ENCODE peak calls at places on chromosomes 12 and 14, in eight cellular contexts. C is ovary, W is neural progenitor cell, N is endodermal cell, P is lung, M is breast epithelium, V is gastrocnemius medialis, D is stomach. E is an unnamed sample. For H3K4me1, the result is how much of the 10 kb centered on the place peaks cover.

GRCh38 chr12:65894624-65895023 is 70.3 kb downstream of the HMGA2 start:
- DNase-seq in V (no peak), P (no peak), W (no peak), M (no peak), N (no peak), C (no peak), D (no peak), E (no peak)

GRCh38 chr14:30252800-30253425 is 306.0 kb upstream of the G2E3 start:
- DNase-seq in M (no peak), V (no peak), W (no peak), N (no peak), D (no peak), P (no peak), C (no peak), E (no peak)

GRCh38 chr12:94603434-94604068 is 46.8 kb downstream of the TMCC3 start:
- DNase-seq in P (no peak), N (peak), C (no peak), D (peak), V (no peak), M (no peak), W (peak), E (no peak)

GRCh38 chr12:78407722-78408121 is 456.9 kb upstream of the SYT1 start:
- DNase-seq in W (no peak), D (no peak), V (no peak), P (no peak), M (no peak), C (no peak), N (no peak), E (no peak)

GRCh38 chr12:128644664-128645296 is 179.0 kb downstream of the SLC15A4 start:
- DNase-seq in V (no peak), D (peak), C (no peak), N (peak), W (peak), P (peak), M (no peak), E (no peak)

GRCh38 chr12:116609236-116609635 is 50.1 kb downstream of the MAP1LC3B2 start:
- DNase-seq in P (no peak), M (no peak), C (no peak), W (no peak), D (no peak), V (no peak), N (no peak), E (no peak)

GRCh38 chr12:75650989-75651695 is 139.7 kb upstream of the KRR1 start:
- DNase-seq in C (no peak), M (peak), V (no peak), N (no peak), W (no peak), D (no peak), P (no peak), E (no peak)

GRCh38 chr14:90331497-90332270 is at the start of gene NRDE2:
- DNase-seq in W (peak), C (peak), N (peak), V (peak), P (peak), M (peak), D (peak), E (peak)

GRCh38 chr14:81453166-81453766 is 53.1 kb upstream of the STON2 start:
- DNase-seq in C (peak), N (peak), P (peak), M (peak), V (peak), D (peak), W (peak), E (no peak)

GRCh38 chr14:44586910-44587309 is 79.8 kb upstream of the FSCB start:
- DNase-seq in C (no peak), M (no peak), D (no peak), W (no peak), V (no peak), P (no peak), N (no peak), E (no peak)

GRCh38 chr12:121813951-121814350 is 10.1 kb downstream of the SETD1B start:
- DNase-seq in V (no peak), P (no peak), D (no peak), C (no peak), N (no peak), M (no peak), W (no peak), E (no peak)

GRCh38 chr12:24044973-24045703 is 95.7 kb upstream of the SOX5 start:
- DNase-seq in C (no peak), N (no peak), V (no peak), W (no peak), D (no peak), M (no peak), P (no peak), E (no peak)

GRCh38 chr12:94336201-94336915 is 123.3 kb downstream of the CEP83 start:
- DNase-seq in V (no peak), W (no peak), M (no peak), P (no peak), D (no peak), N (no peak), C (no peak), E (no peak)

GRCh38 chr12:104457746-104458644 is 1.2 kb downstream of the CHST11 start:
- DNase-seq in D (peak), M (no peak), N (peak), V (no peak), C (peak), P (no peak), W (peak), E (no peak)

GRCh38 chr12:93622485-93622884 is 50.0 kb downstream of the SOCS2 start:
- DNase-seq in D (no peak), W (no peak), M (no peak), V (no peak), P (peak), N (no peak), C (no peak), E (no peak)

GRCh38 chr12:129659927-129660326 is 243.9 kb downstream of the TMEM132D start:
- DNase-seq in P (no peak), V (no peak), C (no peak), W (no peak), M (no peak), D (no peak), N (no peak), E (no peak)

GRCh38 chr12:27822076-27822712 is 42.2 kb upstream of the MANSC4 start:
- DNase-seq in D (no peak), W (no peak), C (no peak), M (no peak), V (no peak), N (peak), P (no peak), E (no peak)

GRCh38 chr14:61322011-61322798 is 826 bp downstream of the PRKCH start:
- DNase-seq in C (peak), M (peak), P (peak), D (peak), V (peak), N (peak), W (peak), E (no peak)

GRCh38 chr12:25977047-25977446 is 18.6 kb downstream of the RASSF8 start:
- DNase-seq in C (no peak), M (no peak), P (no peak), N (no peak), W (peak), V (no peak), D (no peak), E (no peak)

GRCh38 chr12:5043589-5044419 is at the start of gene KCNA5:
- DNase-seq in P (no peak), W (peak), D (no peak), C (no peak), V (no peak), N (peak), M (no peak), E (no peak)

GRCh38 chr12:18363321-18363720 is 102.0 kb downstream of the PIK3C2G start:
- DNase-seq in P (no peak), C (no peak), N (peak), V (no peak), W (peak), M (no peak), D (no peak), E (no peak)

GRCh38 chr12:87165733-87166375 is 863.3 kb downstream of the C12orf50 start:
- DNase-seq in N (no peak), D (no peak), W (no peak), C (no peak), V (no peak), M (no peak), P (no peak), E (no peak)

GRCh38 chr14:31819281-31819680 is 257.8 kb upstream of the ARHGAP5 start:
- DNase-seq in N (no peak), V (no peak), D (no peak), M (no peak), P (no peak), W (no peak), C (no peak), E (no peak)

GRCh38 chr12:116697305-116698130 is 40.4 kb downstream of the SPRING1 start:
- DNase-seq in D (peak), W (peak), N (peak), M (no peak), P (no peak), C (no peak), V (no peak), E (no peak)

GRCh38 chr12:105674871-105675699 is 344.6 kb downstream of the C12orf75 start:
- DNase-seq in C (no peak), W (no peak), N (no peak), M (no peak), V (no peak), D (no peak), P (no peak), E (no peak)

GRCh38 chr12:122067966-122068365 is 10.6 kb upstream of the MLXIP start:
- DNase-seq in P (no peak), D (peak), M (no peak), V (no peak), W (no peak), N (no peak), C (peak), E (no peak)

GRCh38 chr14:33556382-33557121 is 394.3 kb downstream of the EGLN3 start:
- DNase-seq in W (no peak), D (no peak), N (no peak), M (no peak), V (no peak), P (no peak), C (no peak), E (no peak)

GRCh38 chr14:23306412-23307145 is at the start of gene BCL2L2:
- DNase-seq in P (peak), D (peak), W (peak), N (peak), C (peak), M (peak), V (peak), E (peak)

GRCh38 chr14:54857830-54858269 is 44.8 kb downstream of the GCH1 start:
- DNase-seq in V (no peak), C (no peak), P (no peak), D (no peak), N (no peak), M (no peak), W (no peak), E (no peak)

GRCh38 chr12:75560167-75560566 is 48.8 kb upstream of the KRR1 start:
- DNase-seq in V (no peak), C (no peak), N (no peak), D (no peak), W (no peak), M (no peak), P (no peak), E (no peak)

GRCh38 chr14:91315844-91316267 is 71.4 kb upstream of the GPR68 start:
- DNase-seq in W (no peak), V (no peak), M (no peak), C (no peak), P (no peak), D (peak), N (no peak), E (no peak)

GRCh38 chr12:53190108-53190729 is 9.5 kb upstream of the CSAD start:
- DNase-seq in D (peak), N (peak), W (peak), M (no peak), V (no peak), P (no peak), C (peak), E (no peak)
- TF ChIP-seq CTCF in D (no peak), N (peak), W (peak), M (peak), V (peak), P (peak), C (peak), E (peak)

DNA sequence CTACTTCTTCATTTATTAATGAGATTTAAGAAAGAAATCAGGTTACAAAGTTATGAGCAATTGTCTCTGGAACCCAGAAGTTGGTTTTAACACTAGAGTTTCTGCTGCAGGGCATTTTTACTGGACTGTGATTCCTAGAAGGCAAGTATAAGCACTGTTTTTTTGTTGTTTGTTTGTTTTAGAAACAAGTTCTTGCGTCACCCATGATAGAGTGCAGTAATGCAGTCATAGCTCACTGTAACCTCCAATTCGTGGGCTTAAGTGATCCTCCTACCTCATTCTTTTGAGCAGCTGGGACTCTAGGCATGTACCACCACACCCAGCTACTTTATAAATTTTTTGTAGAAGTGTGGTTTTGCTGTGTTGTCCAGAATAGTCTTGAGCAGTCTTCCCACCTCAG is 25.6 kb downstream of the RAP1B start:
- DNase-seq in W (no peak), N (no peak), M (no peak), P (no peak), V (no peak), C (no peak), D (no peak), E (no peak)
- H3K4me1 ChIP-seq in W (under half), N (under half), M (under half), P (under half), V (half or more), C (under half), D (half or more), E (half or more)

DNA sequence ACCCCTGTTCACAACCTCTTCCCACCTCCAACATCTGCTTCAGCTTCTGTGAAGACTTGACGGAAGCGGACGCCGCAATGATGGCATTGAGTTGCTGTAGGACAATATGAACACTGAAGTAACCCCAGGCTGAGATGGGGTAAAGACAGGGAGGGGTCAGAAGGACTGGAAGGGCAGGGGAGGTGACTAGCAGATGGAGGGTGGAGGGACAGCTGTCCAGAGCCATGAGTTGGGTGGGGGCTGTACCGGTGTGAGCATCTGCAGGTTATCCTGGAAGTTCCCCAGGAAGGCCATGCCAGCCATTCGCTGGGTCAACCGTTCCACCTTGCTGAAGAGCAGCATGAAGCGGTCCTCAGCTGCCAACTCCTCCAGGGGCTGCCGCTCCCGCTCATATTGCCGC is 26.1 kb downstream of the PRPF40B start:
- DNase-seq in C (no peak), W (no peak), P (no peak), M (no peak), N (no peak), D (no peak), V (no peak), E (no peak)
- H3K4me3 ChIP-seq in C (no peak), W (no peak), P (no peak), M (no peak), N (no peak), D (no peak), V (no peak), E (no peak)

GRCh38 chr12:38118632-38119031 is 197.9 kb upstream of the ALG10B start:
- DNase-seq in C (no peak), D (no peak), W (no peak), P (no peak), N (no peak), V (no peak), M (no peak), E (no peak)
- TF ChIP-seq CTCF in C (no peak), D (no peak), W (no peak), P (no peak), N (no peak), V (no peak), M (no peak), E (no peak)

GRCh38 chr12:11896530-11896929 is 174.2 kb upstream of the BCL2L14 start:
- DNase-seq in D (no peak), N (no peak), C (no peak), P (no peak), M (no peak), V (no peak), W (no peak), E (no peak)
- H3K4me1 ChIP-seq in D (under half), N (under half), C (under half), P (under half), M (under half), V (under half), W (under half), E (under half)

DNA sequence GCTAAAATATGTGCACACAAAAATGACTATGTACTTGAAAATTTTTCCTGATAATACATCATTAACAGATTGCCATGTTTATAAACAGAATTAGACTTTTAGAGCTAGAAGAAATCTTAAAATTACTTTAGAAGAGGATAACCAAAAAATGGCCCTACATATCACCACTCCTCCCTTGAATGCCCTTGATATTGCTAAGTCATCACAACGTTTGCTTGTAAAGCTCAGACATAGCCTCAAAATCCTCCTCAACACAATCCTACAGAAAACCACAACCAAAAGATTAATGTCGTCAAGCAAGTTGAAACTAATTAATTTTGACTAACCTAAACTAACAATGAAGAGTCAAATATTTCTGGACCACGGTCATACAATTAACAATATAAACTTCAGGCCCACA is 19.4 kb upstream of the NAA30 start:
- DNase-seq in V (no peak), W (no peak), C (no peak), N (no peak), P (no peak), M (no peak), D (no peak), E (no peak)
- H3K4me3 ChIP-seq in V (no peak), W (no peak), C (no peak), N (no peak), P (no peak), M (no peak), D (no peak), E (no peak)

GRCh38 chr14:95850429-95850828 is 26.2 kb upstream of the TUNAR start:
- DNase-seq in P (no peak), N (no peak), W (no peak), C (no peak), D (no peak), V (no peak), M (no peak), E (no peak)
- TF ChIP-seq CTCF in P (no peak), N (peak), W (peak), C (no peak), D (no peak), V (no peak), M (no peak), E (no peak)

GRCh38 chr14:68959035-68959434 is 20.1 kb downstream of the ACTN1 start:
- DNase-seq in N (no peak), D (no peak), V (no peak), W (no peak), M (no peak), P (no peak), C (no peak), E (no peak)

GRCh38 chr14:68961781-68962584 is 17.1 kb downstream of the ACTN1 start:
- DNase-seq in M (no peak), V (no peak), D (no peak), N (peak), P (no peak), W (peak), C (no peak), E (no peak)

GRCh38 chr14:68962681-68963080 is 16.4 kb downstream of the ACTN1 start:
- DNase-seq in D (no peak), P (no peak), C (no peak), V (no peak), N (no peak), W (peak), M (no peak), E (no peak)

GRCh38 chr14:68960123-68960522 is 19.0 kb downstream of the ACTN1 start:
- DNase-seq in C (no peak), P (no peak), V (no peak), M (no peak), N (no peak), D (no peak), W (no peak), E (no peak)

GRCh38 chr14:68961361-68961760 is 17.7 kb downstream of the ACTN1 start:
- DNase-seq in D (no peak), P (no peak), C (no peak), M (no peak), V (no peak), W (no peak), N (no peak), E (no peak)
- H3K4me1 ChIP-seq in D (half or more), P (under half), C (under half), M (under half), V (under half), W (under half), N (under half), E (half or more)

GRCh38 chr12:44873898-44874297 is 2.2 kb downstream of the NELL2 start:
- DNase-seq in W (no peak), M (no peak), C (no peak), D (no peak), N (no peak), V (no peak), P (no peak), E (no peak)
- H3K4me3 ChIP-seq in W (peak), M (no peak), C (no peak), D (no peak), N (peak), V (no peak), P (no peak), E (no peak)

E was measured in thoracic aorta.